ENCODE peak calls at places on chromosomes 1 and 21, in seven cellular contexts. One of them, this sample, is unnamed. For H3K4me1, the result is how much of the 10 kb centered on the place peaks cover.

GRCh38 chr1:155017021-155017945 is 14.7 kb downstream of the ZBTB7B start:
- DNase-seq in HCT116: peak
- DNase-seq in NT2/D1: peak
- DNase-seq in HepG2: peak
- DNase-seq in keratinocyte: peak
- DNase-seq in IMR-90: peak
- DNase-seq in endothelial cell of umbilical vein: peak
- DNase-seq in this sample: peak

GRCh38 chr1:39701092-39701460 is 9.8 kb upstream of the HPCAL4 start:
- DNase-seq in HCT116: no peak
- DNase-seq in NT2/D1: no peak
- DNase-seq in HepG2: no peak
- DNase-seq in keratinocyte: no peak
- DNase-seq in IMR-90: peak
- DNase-seq in endothelial cell of umbilical vein: no peak
- DNase-seq in this sample: no peak

GRCh38 chr1:225977937-225978748 is 21.0 kb downstream of the SDE2 start:
- DNase-seq in HCT116: no peak
- DNase-seq in NT2/D1: no peak
- DNase-seq in HepG2: no peak
- DNase-seq in keratinocyte: no peak
- DNase-seq in IMR-90: no peak
- DNase-seq in endothelial cell of umbilical vein: no peak
- DNase-seq in this sample: peak

GRCh38 chr1:235041201-235041600 is 87.4 kb downstream of the TOMM20 start:
- DNase-seq in HCT116: no peak
- DNase-seq in NT2/D1: no peak
- DNase-seq in HepG2: no peak
- DNase-seq in keratinocyte: no peak
- DNase-seq in IMR-90: no peak
- DNase-seq in endothelial cell of umbilical vein: no peak
- DNase-seq in this sample: no peak

GRCh38 chr1:65772607-65773006 is 20.1 kb upstream of the PDE4B start:
- DNase-seq in HCT116: no peak
- DNase-seq in NT2/D1: no peak
- DNase-seq in HepG2: no peak
- DNase-seq in keratinocyte: no peak
- DNase-seq in IMR-90: peak
- DNase-seq in endothelial cell of umbilical vein: peak
- DNase-seq in this sample: no peak

GRCh38 chr1:192877283-192877886 is 68.5 kb downstream of the RGS2 start:
- DNase-seq in HCT116: no peak
- DNase-seq in NT2/D1: no peak
- DNase-seq in HepG2: no peak
- DNase-seq in keratinocyte: no peak
- DNase-seq in IMR-90: no peak
- DNase-seq in endothelial cell of umbilical vein: no peak
- DNase-seq in this sample: no peak

GRCh38 chr1:53592521-53592982 is 133.4 kb downstream of the DMRTB1 start:
- DNase-seq in HCT116: no peak
- DNase-seq in NT2/D1: no peak
- DNase-seq in HepG2: no peak
- DNase-seq in keratinocyte: no peak
- DNase-seq in IMR-90: peak
- DNase-seq in endothelial cell of umbilical vein: no peak
- DNase-seq in this sample: no peak

GRCh38 chr1:47508900-47509488 is 71.2 kb downstream of the FOXD2 start:
- DNase-seq in HCT116: no peak
- DNase-seq in NT2/D1: no peak
- DNase-seq in HepG2: no peak
- DNase-seq in keratinocyte: no peak
- DNase-seq in IMR-90: no peak
- DNase-seq in endothelial cell of umbilical vein: no peak
- DNase-seq in this sample: no peak

GRCh38 chr1:178688244-178688643 is 36.8 kb upstream of the RALGPS2 start:
- DNase-seq in HCT116: no peak
- DNase-seq in NT2/D1: no peak
- DNase-seq in HepG2: no peak
- DNase-seq in keratinocyte: no peak
- DNase-seq in IMR-90: peak
- DNase-seq in endothelial cell of umbilical vein: no peak
- DNase-seq in this sample: no peak

GRCh38 chr1:15952317-15953258 is 23.3 kb downstream of the ZBTB17 start:
- DNase-seq in HCT116: peak
- DNase-seq in NT2/D1: no peak
- DNase-seq in HepG2: no peak
- DNase-seq in keratinocyte: peak
- DNase-seq in IMR-90: peak
- DNase-seq in endothelial cell of umbilical vein: peak
- DNase-seq in this sample: no peak

GRCh38 chr1:10635385-10635896 is 160.7 kb downstream of the PEX14 start:
- DNase-seq in HCT116: no peak
- DNase-seq in NT2/D1: no peak
- DNase-seq in HepG2: no peak
- DNase-seq in keratinocyte: peak
- DNase-seq in IMR-90: peak
- DNase-seq in endothelial cell of umbilical vein: no peak
- DNase-seq in this sample: no peak

GRCh38 chr1:170231669-170232068 is 85.9 kb downstream of the NTMT2 start:
- DNase-seq in HCT116: no peak
- DNase-seq in NT2/D1: no peak
- DNase-seq in HepG2: no peak
- DNase-seq in keratinocyte: no peak
- DNase-seq in IMR-90: no peak
- DNase-seq in endothelial cell of umbilical vein: no peak
- DNase-seq in this sample: no peak
- H3K9ac ChIP-seq in HCT116: no peak
- H3K9ac ChIP-seq in NT2/D1: no peak
- H3K9ac ChIP-seq in HepG2: no peak
- H3K9ac ChIP-seq in keratinocyte: no peak
- H3K9ac ChIP-seq in IMR-90: no peak
- H3K9ac ChIP-seq in endothelial cell of umbilical vein: no peak
- H3K9ac ChIP-seq in this sample: no peak

DNA sequence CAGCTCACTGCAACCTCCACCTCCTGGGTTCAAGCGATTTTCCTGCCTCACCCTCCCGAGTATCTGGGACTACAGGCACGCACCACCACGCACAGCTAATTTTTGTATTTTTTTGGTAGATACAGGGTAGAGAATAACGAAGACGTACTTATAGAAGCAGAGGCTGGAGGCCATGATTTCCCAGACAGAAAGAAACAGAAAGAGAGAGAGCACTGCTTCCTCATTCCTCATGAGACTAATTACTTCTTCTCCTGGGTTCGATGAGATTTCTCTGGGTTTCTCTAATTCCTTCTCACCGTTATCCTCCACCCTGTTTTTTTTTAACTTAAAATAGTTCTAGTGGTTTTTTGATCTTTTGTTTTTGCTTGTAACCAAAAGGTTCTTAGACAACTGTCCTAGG is 23.4 kb upstream of the PTP4A2 start:
- DNase-seq in HCT116: no peak
- DNase-seq in NT2/D1: no peak
- DNase-seq in HepG2: no peak
- DNase-seq in keratinocyte: no peak
- DNase-seq in IMR-90: no peak
- DNase-seq in endothelial cell of umbilical vein: no peak
- DNase-seq in this sample: no peak
- H3K4me1 ChIP-seq in HCT116: under half
- H3K4me1 ChIP-seq in NT2/D1: under half
- H3K4me1 ChIP-seq in HepG2: under half
- H3K4me1 ChIP-seq in keratinocyte: under half
- H3K4me1 ChIP-seq in IMR-90: under half
- H3K4me1 ChIP-seq in endothelial cell of umbilical vein: under half
- H3K4me1 ChIP-seq in this sample: under half

GRCh38 chr1:206590025-206590834 is 22.0 kb downstream of the EIF2D start:
- DNase-seq in HCT116: peak
- DNase-seq in NT2/D1: no peak
- DNase-seq in HepG2: no peak
- DNase-seq in keratinocyte: peak
- DNase-seq in IMR-90: peak
- DNase-seq in endothelial cell of umbilical vein: no peak
- DNase-seq in this sample: no peak

GRCh38 chr1:206589206-206589605 is 23.1 kb downstream of the EIF2D start:
- DNase-seq in HCT116: no peak
- DNase-seq in NT2/D1: no peak
- DNase-seq in HepG2: no peak
- DNase-seq in keratinocyte: no peak
- DNase-seq in IMR-90: peak
- DNase-seq in endothelial cell of umbilical vein: peak
- DNase-seq in this sample: no peak

GRCh38 chr1:206587904-206588303 is 24.4 kb downstream of the EIF2D start:
- DNase-seq in HCT116: no peak
- DNase-seq in NT2/D1: no peak
- DNase-seq in HepG2: no peak
- DNase-seq in keratinocyte: no peak
- DNase-seq in IMR-90: no peak
- DNase-seq in endothelial cell of umbilical vein: no peak
- DNase-seq in this sample: no peak

GRCh38 chr1:206586501-206587445 is 25.5 kb downstream of the EIF2D start:
- DNase-seq in HCT116: no peak
- DNase-seq in NT2/D1: no peak
- DNase-seq in HepG2: no peak
- DNase-seq in keratinocyte: no peak
- DNase-seq in IMR-90: no peak
- DNase-seq in endothelial cell of umbilical vein: no peak
- DNase-seq in this sample: no peak

DNA sequence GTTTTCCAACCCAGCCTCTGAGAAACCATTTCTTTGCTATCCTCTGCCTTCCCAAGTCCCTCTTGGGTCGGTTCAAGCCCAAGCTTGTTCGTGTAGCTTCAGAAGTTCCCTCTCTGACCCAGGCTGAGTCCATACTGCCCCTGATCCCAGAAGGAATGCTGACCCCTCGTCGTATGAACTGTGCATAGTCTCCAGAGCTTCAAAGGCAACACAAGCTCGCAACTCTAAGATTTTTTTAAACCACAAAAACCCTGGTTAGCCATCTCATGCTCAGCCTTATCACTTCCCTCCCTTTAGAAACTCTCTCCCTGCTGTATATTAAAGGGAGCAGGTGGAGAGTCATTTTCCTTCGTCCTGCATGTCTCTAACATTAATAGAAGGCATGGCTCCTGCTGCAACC is 23.8 kb downstream of the EIF2D start:
- DNase-seq in HCT116: no peak
- DNase-seq in NT2/D1: no peak
- DNase-seq in HepG2: no peak
- DNase-seq in keratinocyte: no peak
- DNase-seq in IMR-90: no peak
- DNase-seq in endothelial cell of umbilical vein: no peak
- DNase-seq in this sample: no peak
- H3K9ac ChIP-seq in HCT116: no peak
- H3K9ac ChIP-seq in NT2/D1: no peak
- H3K9ac ChIP-seq in HepG2: no peak
- H3K9ac ChIP-seq in keratinocyte: no peak
- H3K9ac ChIP-seq in IMR-90: peak
- H3K9ac ChIP-seq in endothelial cell of umbilical vein: no peak
- H3K9ac ChIP-seq in this sample: no peak

GRCh38 chr1:33578557-33579448 is 106.4 kb downstream of the ZSCAN20 start:
- DNase-seq in HCT116: no peak
- DNase-seq in NT2/D1: no peak
- DNase-seq in HepG2: no peak
- DNase-seq in keratinocyte: no peak
- DNase-seq in IMR-90: no peak
- DNase-seq in endothelial cell of umbilical vein: no peak
- DNase-seq in this sample: no peak

GRCh38 chr1:33575324-33575879 is 103.0 kb downstream of the ZSCAN20 start:
- DNase-seq in HCT116: no peak
- DNase-seq in NT2/D1: no peak
- DNase-seq in HepG2: no peak
- DNase-seq in keratinocyte: no peak
- DNase-seq in IMR-90: no peak
- DNase-seq in endothelial cell of umbilical vein: no peak
- DNase-seq in this sample: no peak

GRCh38 chr1:33572387-33572786 is 99.9 kb downstream of the ZSCAN20 start:
- DNase-seq in HCT116: no peak
- DNase-seq in NT2/D1: no peak
- DNase-seq in HepG2: no peak
- DNase-seq in keratinocyte: no peak
- DNase-seq in IMR-90: no peak
- DNase-seq in endothelial cell of umbilical vein: no peak
- DNase-seq in this sample: no peak

GRCh38 chr1:33576821-33577599 is 104.6 kb downstream of the ZSCAN20 start:
- DNase-seq in HCT116: no peak
- DNase-seq in NT2/D1: no peak
- DNase-seq in HepG2: no peak
- DNase-seq in keratinocyte: no peak
- DNase-seq in IMR-90: no peak
- DNase-seq in endothelial cell of umbilical vein: no peak
- DNase-seq in this sample: peak

GRCh38 chr1:33577663-33578062 is 105.2 kb downstream of the ZSCAN20 start:
- DNase-seq in HCT116: no peak
- DNase-seq in NT2/D1: no peak
- DNase-seq in HepG2: no peak
- DNase-seq in keratinocyte: no peak
- DNase-seq in IMR-90: no peak
- DNase-seq in endothelial cell of umbilical vein: no peak
- DNase-seq in this sample: no peak
- H3K4me1 ChIP-seq in HCT116: under half
- H3K4me1 ChIP-seq in NT2/D1: under half
- H3K4me1 ChIP-seq in HepG2: under half
- H3K4me1 ChIP-seq in keratinocyte: under half
- H3K4me1 ChIP-seq in IMR-90: under half
- H3K4me1 ChIP-seq in endothelial cell of umbilical vein: under half
- H3K4me1 ChIP-seq in this sample: under half

GRCh38 chr21:45989355-45990048 is 7.9 kb downstream of the COL6A1 start:
- DNase-seq in HCT116: no peak
- DNase-seq in NT2/D1: no peak
- DNase-seq in HepG2: no peak
- DNase-seq in keratinocyte: no peak
- DNase-seq in IMR-90: no peak
- DNase-seq in endothelial cell of umbilical vein: no peak
- DNase-seq in this sample: no peak

GRCh38 chr21:45985471-45986315 is 4.1 kb downstream of the COL6A1 start:
- DNase-seq in HCT116: no peak
- DNase-seq in NT2/D1: no peak
- DNase-seq in HepG2: no peak
- DNase-seq in keratinocyte: no peak
- DNase-seq in IMR-90: no peak
- DNase-seq in endothelial cell of umbilical vein: no peak
- DNase-seq in this sample: no peak

GRCh38 chr21:45986316-45987051 is 4.9 kb downstream of the COL6A1 start:
- DNase-seq in HCT116: no peak
- DNase-seq in NT2/D1: no peak
- DNase-seq in HepG2: no peak
- DNase-seq in keratinocyte: no peak
- DNase-seq in IMR-90: no peak
- DNase-seq in endothelial cell of umbilical vein: no peak
- DNase-seq in this sample: no peak

GRCh38 chr21:45988366-45989347 is 7.1 kb downstream of the COL6A1 start:
- DNase-seq in HCT116: no peak
- DNase-seq in NT2/D1: no peak
- DNase-seq in HepG2: no peak
- DNase-seq in keratinocyte: no peak
- DNase-seq in IMR-90: no peak
- DNase-seq in endothelial cell of umbilical vein: no peak
- DNase-seq in this sample: no peak

GRCh38 chr21:45987121-45987711 is 5.6 kb downstream of the COL6A1 start:
- DNase-seq in HCT116: no peak
- DNase-seq in NT2/D1: no peak
- DNase-seq in HepG2: no peak
- DNase-seq in keratinocyte: no peak
- DNase-seq in IMR-90: no peak
- DNase-seq in endothelial cell of umbilical vein: no peak
- DNase-seq in this sample: no peak
- H3K9ac ChIP-seq in HCT116: no peak
- H3K9ac ChIP-seq in NT2/D1: no peak
- H3K9ac ChIP-seq in HepG2: no peak
- H3K9ac ChIP-seq in keratinocyte: no peak
- H3K9ac ChIP-seq in IMR-90: no peak
- H3K9ac ChIP-seq in endothelial cell of umbilical vein: no peak
- H3K9ac ChIP-seq in this sample: no peak

GRCh38 chr1:181136738-181137122 is 48.2 kb downstream of the IER5 start:
- DNase-seq in HCT116: no peak
- DNase-seq in NT2/D1: no peak
- DNase-seq in HepG2: no peak
- DNase-seq in keratinocyte: no peak
- DNase-seq in IMR-90: no peak
- DNase-seq in endothelial cell of umbilical vein: no peak
- DNase-seq in this sample: no peak
- H3K4me1 ChIP-seq in HCT116: under half
- H3K4me1 ChIP-seq in NT2/D1: under half
- H3K4me1 ChIP-seq in HepG2: half or more
- H3K4me1 ChIP-seq in keratinocyte: half or more
- H3K4me1 ChIP-seq in IMR-90: under half
- H3K4me1 ChIP-seq in endothelial cell of umbilical vein: under half
- H3K4me1 ChIP-seq in this sample: under half